ENCODE peak calls at places on chromosomes 3 and 15, in six cellular contexts. One of them, this sample, is unnamed.
A peak's percentile ranks its signal among the peaks of the same experiment; 100 is the strongest.

GRCh38 chr3:37291275-37291700 is 116.9 kb upstream of the LRRFIP2 start:
- DNase-seq in fibroblast of the aortic adventitia: peak; percentile 91
- DNase-seq in ovary: no peak
- DNase-seq in lower lobe of right lung: no peak
- DNase-seq in IMR-90: peak; percentile 88
- DNase-seq in neural progenitor cell: no peak
- DNase-seq in this sample: peak; percentile 77

GRCh38 chr3:147410518-147411234 is 1.5 kb downstream of the ZIC1 start:
- DNase-seq in lower lobe of right lung: no peak
- DNase-seq in IMR-90: peak; percentile 39
- DNase-seq in ovary: no peak
- DNase-seq in neural progenitor cell: peak; percentile 34
- DNase-seq in fibroblast of the aortic adventitia: peak; percentile 41
- DNase-seq in this sample: peak; percentile 81

GRCh38 chr15:73078291-73078690 is 26.0 kb downstream of the NEO1 start:
- DNase-seq in lower lobe of right lung: no peak
- DNase-seq in fibroblast of the aortic adventitia: no peak
- DNase-seq in ovary: no peak
- DNase-seq in neural progenitor cell: no peak
- DNase-seq in IMR-90: no peak
- DNase-seq in this sample: no peak

GRCh38 chr3:51379746-51380330 is 5.3 kb upstream of the MANF start:
- DNase-seq in neural progenitor cell: no peak
- DNase-seq in IMR-90: no peak
- DNase-seq in ovary: no peak
- DNase-seq in fibroblast of the aortic adventitia: no peak
- DNase-seq in lower lobe of right lung: no peak
- DNase-seq in this sample: no peak

GRCh38 chr3:146339262-146339808 is 88.4 kb upstream of the PLSCR4 start:
- DNase-seq in IMR-90: no peak
- DNase-seq in ovary: no peak
- DNase-seq in fibroblast of the aortic adventitia: peak; percentile 46
- DNase-seq in lower lobe of right lung: no peak
- DNase-seq in neural progenitor cell: no peak
- DNase-seq in this sample: no peak

GRCh38 chr3:171248426-171249115 is 211.6 kb downstream of the TNIK start:
- DNase-seq in lower lobe of right lung: no peak
- DNase-seq in fibroblast of the aortic adventitia: no peak
- DNase-seq in ovary: no peak
- DNase-seq in neural progenitor cell: no peak
- DNase-seq in IMR-90: no peak
- DNase-seq in this sample: no peak

GRCh38 chr15:99328673-99329072 is 77.4 kb downstream of the LRRC28 start:
- DNase-seq in lower lobe of right lung: no peak
- DNase-seq in fibroblast of the aortic adventitia: no peak
- DNase-seq in neural progenitor cell: no peak
- DNase-seq in ovary: no peak
- DNase-seq in IMR-90: no peak
- DNase-seq in this sample: no peak

GRCh38 chr3:194574639-194575483 is 58.4 kb downstream of the TMEM44 start:
- DNase-seq in IMR-90: peak; percentile 83
- DNase-seq in neural progenitor cell: no peak
- DNase-seq in fibroblast of the aortic adventitia: peak; percentile 91
- DNase-seq in ovary: no peak
- DNase-seq in lower lobe of right lung: no peak
- DNase-seq in this sample: peak; percentile 77

GRCh38 chr3:123371859-123372767 is 76.8 kb downstream of the ADCY5 start:
- DNase-seq in fibroblast of the aortic adventitia: no peak
- DNase-seq in neural progenitor cell: no peak
- DNase-seq in ovary: peak; percentile 21
- DNase-seq in lower lobe of right lung: no peak
- DNase-seq in IMR-90: no peak
- DNase-seq in this sample: no peak

GRCh38 chr3:161770532-161771386 is 274.2 kb downstream of the OTOL1 start:
- DNase-seq in ovary: no peak
- DNase-seq in fibroblast of the aortic adventitia: peak; percentile 2
- DNase-seq in neural progenitor cell: no peak
- DNase-seq in lower lobe of right lung: no peak
- DNase-seq in IMR-90: no peak
- DNase-seq in this sample: no peak

GRCh38 chr3:131738095-131738494 is 235.3 kb upstream of the MRPL3 start:
- DNase-seq in neural progenitor cell: no peak
- DNase-seq in IMR-90: no peak
- DNase-seq in lower lobe of right lung: no peak
- DNase-seq in ovary: no peak
- DNase-seq in fibroblast of the aortic adventitia: no peak
- DNase-seq in this sample: no peak

GRCh38 chr3:116579843-116580242 is 129.7 kb upstream of the TUSC7 start:
- DNase-seq in ovary: no peak
- DNase-seq in lower lobe of right lung: no peak
- DNase-seq in fibroblast of the aortic adventitia: no peak
- DNase-seq in neural progenitor cell: peak; percentile 50
- DNase-seq in IMR-90: peak; percentile 20
- DNase-seq in this sample: peak; percentile 1

GRCh38 chr3:127692501-127693335 is 20.0 kb downstream of the ABTB1 start:
- DNase-seq in neural progenitor cell: no peak
- DNase-seq in ovary: no peak
- DNase-seq in lower lobe of right lung: peak; percentile 24
- DNase-seq in IMR-90: no peak
- DNase-seq in fibroblast of the aortic adventitia: no peak
- DNase-seq in this sample: no peak

GRCh38 chr15:75696303-75696657 is 16.4 kb downstream of the CSPG4 start:
- DNase-seq in neural progenitor cell: no peak
- DNase-seq in ovary: no peak
- DNase-seq in IMR-90: no peak
- DNase-seq in lower lobe of right lung: no peak
- DNase-seq in fibroblast of the aortic adventitia: no peak
- DNase-seq in this sample: peak; percentile 12

GRCh38 chr3:9879830-9880549 is at the start of gene CIDEC:
- DNase-seq in neural progenitor cell: no peak
- DNase-seq in ovary: no peak
- DNase-seq in fibroblast of the aortic adventitia: no peak
- DNase-seq in IMR-90: no peak
- DNase-seq in lower lobe of right lung: no peak
- DNase-seq in this sample: no peak

GRCh38 chr15:94252223-94252766 is 20.9 kb downstream of the MCTP2 start:
- DNase-seq in neural progenitor cell: no peak
- DNase-seq in IMR-90: no peak
- DNase-seq in ovary: no peak
- DNase-seq in fibroblast of the aortic adventitia: no peak
- DNase-seq in lower lobe of right lung: no peak
- DNase-seq in this sample: no peak

GRCh38 chr3:109125902-109126301 is 8.0 kb upstream of the MORC1 start:
- DNase-seq in IMR-90: no peak
- DNase-seq in ovary: no peak
- DNase-seq in fibroblast of the aortic adventitia: no peak
- DNase-seq in lower lobe of right lung: no peak
- DNase-seq in neural progenitor cell: no peak
- DNase-seq in this sample: no peak

GRCh38 chr15:60865507-60865906 is 363.6 kb downstream of the RORA start:
- DNase-seq in fibroblast of the aortic adventitia: peak; percentile 30
- DNase-seq in neural progenitor cell: no peak
- DNase-seq in lower lobe of right lung: no peak
- DNase-seq in ovary: no peak
- DNase-seq in IMR-90: peak; percentile 66
- DNase-seq in this sample: peak; percentile 37

GRCh38 chr3:15633159-15633558 is 31.6 kb downstream of the BTD start:
- DNase-seq in neural progenitor cell: peak; percentile 25
- DNase-seq in fibroblast of the aortic adventitia: no peak
- DNase-seq in lower lobe of right lung: no peak
- DNase-seq in ovary: no peak
- DNase-seq in IMR-90: no peak
- DNase-seq in this sample: no peak

DNA sequence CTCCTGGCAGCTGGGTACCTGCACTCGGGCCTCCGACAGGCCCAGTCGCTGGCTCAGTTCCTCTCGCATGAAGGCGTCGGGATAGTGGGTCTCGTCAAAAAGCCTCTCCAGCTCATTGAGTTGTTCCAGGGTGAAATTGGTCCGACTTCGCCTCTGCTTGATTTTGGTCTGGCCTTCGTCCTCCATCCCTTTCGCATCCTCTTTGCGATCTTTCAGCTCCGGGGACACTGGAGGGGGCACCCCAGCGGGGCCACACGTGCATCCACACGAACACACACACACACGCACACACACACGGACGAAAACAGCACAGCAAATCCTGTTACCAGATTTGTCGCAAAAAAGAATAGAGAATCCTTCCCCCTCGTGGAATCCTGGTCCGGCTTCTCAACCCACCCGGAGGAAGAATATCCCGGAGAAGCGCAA is 3.5 kb downstream of the SHOX2 start:
- DNase-seq in neural progenitor cell: peak; percentile 39
- DNase-seq in ovary: no peak
- DNase-seq in fibroblast of the aortic adventitia: no peak
- DNase-seq in lower lobe of right lung: no peak
- DNase-seq in IMR-90: no peak
- DNase-seq in this sample: peak; percentile 1
- H3K4me3 ChIP-seq in neural progenitor cell: no peak overlapping the region
- H3K4me3 ChIP-seq in ovary: no peak overlapping the region
- H3K4me3 ChIP-seq in fibroblast of the aortic adventitia: no peak overlapping the region
- H3K4me3 ChIP-seq in lower lobe of right lung: no peak overlapping the region
- H3K4me3 ChIP-seq in IMR-90: no peak overlapping the region
- H3K4me3 ChIP-seq in this sample: peak overlapping the region; percentile 90

DNA sequence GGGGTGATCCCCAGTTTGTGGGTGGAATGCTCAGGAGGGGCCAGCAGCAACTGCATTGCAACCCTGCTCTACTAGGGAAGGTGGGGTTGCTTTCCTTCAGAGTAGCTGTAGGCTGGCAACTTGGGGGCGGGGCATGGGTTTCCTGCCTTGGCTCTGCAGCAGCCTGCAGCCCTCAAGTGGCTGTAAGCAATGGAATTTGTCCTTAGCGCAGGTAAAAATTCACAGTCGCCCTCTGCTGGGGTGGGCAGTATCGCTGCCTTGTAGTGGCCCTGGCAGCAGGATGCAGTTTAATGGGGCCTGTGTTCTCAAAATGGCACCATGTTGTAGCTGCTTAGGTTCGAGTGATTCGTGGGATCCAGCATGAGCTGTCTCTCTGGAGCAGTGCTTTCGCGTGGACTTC is 29.8 kb downstream of the STT3B start:
- DNase-seq in fibroblast of the aortic adventitia: no peak
- DNase-seq in lower lobe of right lung: peak; percentile 53
- DNase-seq in neural progenitor cell: peak; percentile 50
- DNase-seq in ovary: no peak
- DNase-seq in IMR-90: no peak
- DNase-seq in this sample: no peak
- TF ChIP-seq CTCF in fibroblast of the aortic adventitia: no peak
- TF ChIP-seq CTCF in lower lobe of right lung: no peak
- TF ChIP-seq CTCF in neural progenitor cell: peak; percentile 38
- TF ChIP-seq CTCF in ovary: no peak
- TF ChIP-seq CTCF in IMR-90: no peak
- TF ChIP-seq CTCF in this sample: no peak

GRCh38 chr3:46861293-46861995 is 1.8 kb downstream of the MYL3 start:
- DNase-seq in ovary: peak; percentile 32
- DNase-seq in neural progenitor cell: no peak
- DNase-seq in lower lobe of right lung: peak; percentile 15
- DNase-seq in fibroblast of the aortic adventitia: no peak
- DNase-seq in IMR-90: no peak
- DNase-seq in this sample: no peak
- H3K4me3 ChIP-seq in ovary: no peak overlapping the region
- H3K4me3 ChIP-seq in neural progenitor cell: no peak overlapping the region
- H3K4me3 ChIP-seq in lower lobe of right lung: no peak overlapping the region
- H3K4me3 ChIP-seq in fibroblast of the aortic adventitia: no peak overlapping the region
- H3K4me3 ChIP-seq in IMR-90: no peak overlapping the region
- H3K4me3 ChIP-seq in this sample: no peak overlapping the region

GRCh38 chr3:27487383-27487782 is 3.2 kb upstream of the SLC4A7 start:
- DNase-seq in fibroblast of the aortic adventitia: peak; percentile 36
- DNase-seq in neural progenitor cell: no peak
- DNase-seq in lower lobe of right lung: no peak
- DNase-seq in IMR-90: peak; percentile 59
- DNase-seq in ovary: no peak
- DNase-seq in this sample: peak; percentile 35

GRCh38 chr3:27485853-27486252 is 1.7 kb upstream of the SLC4A7 start:
- DNase-seq in lower lobe of right lung: no peak
- DNase-seq in fibroblast of the aortic adventitia: no peak
- DNase-seq in ovary: no peak
- DNase-seq in IMR-90: no peak
- DNase-seq in neural progenitor cell: peak; percentile 27
- DNase-seq in this sample: no peak

GRCh38 chr3:27486328-27486727 is 2.1 kb upstream of the SLC4A7 start:
- DNase-seq in lower lobe of right lung: no peak
- DNase-seq in ovary: no peak
- DNase-seq in fibroblast of the aortic adventitia: no peak
- DNase-seq in neural progenitor cell: no peak
- DNase-seq in IMR-90: no peak
- DNase-seq in this sample: no peak

GRCh38 chr3:27483117-27484001 is 825 bp downstream of the SLC4A7 start:
- DNase-seq in ovary: peak; percentile 71
- DNase-seq in fibroblast of the aortic adventitia: peak; percentile 81
- DNase-seq in lower lobe of right lung: peak; percentile 66
- DNase-seq in IMR-90: peak; percentile 81
- DNase-seq in neural progenitor cell: peak; percentile 65
- DNase-seq in this sample: peak; percentile 84

GRCh38 chr3:27484002-27484844 is at the start of gene SLC4A7:
- DNase-seq in fibroblast of the aortic adventitia: peak; percentile 93
- DNase-seq in lower lobe of right lung: peak; percentile 98
- DNase-seq in neural progenitor cell: peak; percentile 98
- DNase-seq in ovary: peak; percentile 98
- DNase-seq in IMR-90: peak; percentile 94
- DNase-seq in this sample: peak; percentile 96
- TF ChIP-seq CTCF in fibroblast of the aortic adventitia: no peak
- TF ChIP-seq CTCF in lower lobe of right lung: no peak
- TF ChIP-seq CTCF in neural progenitor cell: no peak
- TF ChIP-seq CTCF in ovary: no peak
- TF ChIP-seq CTCF in IMR-90: no peak
- TF ChIP-seq CTCF in this sample: no peak

GRCh38 chr3:101851833-101852232 is 2.5 kb downstream of the NFKBIZ start:
- DNase-seq in ovary: no peak
- DNase-seq in IMR-90: no peak
- DNase-seq in neural progenitor cell: no peak
- DNase-seq in fibroblast of the aortic adventitia: no peak
- DNase-seq in lower lobe of right lung: no peak
- DNase-seq in this sample: no peak
- H3K4me3 ChIP-seq in ovary: peak overlapping the region; percentile 76
- H3K4me3 ChIP-seq in IMR-90: peak overlapping the region; percentile 96
- H3K4me3 ChIP-seq in neural progenitor cell: peak overlapping the region; percentile 94
- H3K4me3 ChIP-seq in fibroblast of the aortic adventitia: peak overlapping the region; percentile 82
- H3K4me3 ChIP-seq in lower lobe of right lung: peak overlapping the region; percentile 89
- H3K4me3 ChIP-seq in this sample: peak overlapping the region; percentile 74

This sample was measured in AG10803.